ENCODE peak calls at places on chromosomes 2 and 18, in seven cellular contexts. H is A549, C is body of pancreas, S is uterus, X is Peyer's patch, W is H54, A is H1. T is an unnamed sample.

GRCh38 chr2:106205488-106205887 is 11.4 kb upstream of the UXS1 start:
- DNase-seq in C (no peak), X (no peak), W (no peak), S (no peak), H (no peak), A (no peak), T (no peak)

GRCh38 chr2:237727363-237727762 is 71.2 kb upstream of the RBM44 start:
- DNase-seq in A (no peak), X (no peak), H (no peak), W (peak; percentile 22), C (no peak), S (no peak), T (no peak)

GRCh38 chr2:238163494-238164198 is 4.9 kb downstream of the ERFE start:
- DNase-seq in S (no peak), W (no peak), X (peak; percentile 47), A (peak; percentile 64), C (no peak), H (no peak), T (no peak)

GRCh38 chr2:208643145-208643544 is 236.6 kb downstream of the PTH2R start:
- DNase-seq in A (no peak), W (no peak), C (no peak), H (no peak), S (no peak), X (no peak), T (no peak)

GRCh38 chr2:127085260-127085666 is 21.7 kb downstream of the BIN1 start:
- DNase-seq in C (no peak), X (no peak), S (no peak), A (no peak), H (no peak), W (no peak), T (no peak)

GRCh38 chr2:14354231-14354630 is 278.3 kb upstream of the LRATD1 start:
- DNase-seq in W (no peak), A (no peak), X (no peak), S (no peak), H (no peak), C (no peak), T (no peak)

GRCh38 chr2:170817247-170817998 is 736 bp downstream of the GAD1 start:
- DNase-seq in S (no peak), X (no peak), A (peak; percentile 76), W (no peak), C (no peak), H (no peak), T (no peak)

GRCh38 chr2:3605013-3605961 is 10.4 kb downstream of the COLEC11 start:
- DNase-seq in S (no peak), H (peak; percentile 95), C (peak; percentile 83), X (peak; percentile 38), W (no peak), A (peak; percentile 39), T (no peak)

GRCh38 chr2:203682688-203683130 is 23.7 kb upstream of the CD28 start:
- DNase-seq in W (no peak), H (no peak), X (no peak), A (no peak), S (no peak), C (no peak), T (no peak)

GRCh38 chr2:23505984-23506380 is 121.0 kb downstream of the KLHL29 start:
- DNase-seq in S (peak; percentile 50), W (no peak), C (no peak), X (no peak), A (no peak), H (no peak), T (no peak)

GRCh38 chr18:5058768-5059539 is 138.1 kb downstream of the AKAIN1 start:
- DNase-seq in W (no peak), H (no peak), C (no peak), X (no peak), S (no peak), A (no peak), T (no peak)

GRCh38 chr2:110773470-110773921 is 41.1 kb downstream of the ACOXL start:
- DNase-seq in S (peak; percentile 28), A (no peak), H (no peak), W (no peak), X (no peak), C (peak; percentile 80), T (no peak)

GRCh38 chr2:52831216-52831615 is 936.4 kb upstream of the CHAC2 start:
- DNase-seq in H (no peak), S (no peak), C (no peak), A (no peak), X (no peak), W (no peak), T (no peak)

GRCh38 chr18:3481696-3482210 is 31.8 kb downstream of the TGIF1 start:
- DNase-seq in C (peak; percentile 34), S (no peak), W (no peak), H (peak; percentile 28), A (peak; percentile 61), X (no peak), T (no peak)

GRCh38 chr18:58417752-58418151 is 211.1 kb downstream of the ALPK2 start:
- DNase-seq in X (no peak), W (peak; percentile 22), S (no peak), C (no peak), A (no peak), H (peak; percentile 21), T (no peak)

GRCh38 chr18:23826850-23827620 is 137.8 kb downstream of the LAMA3 start:
- DNase-seq in S (no peak), H (no peak), X (no peak), A (no peak), W (no peak), C (no peak), T (no peak)

GRCh38 chr2:71800106-71800809 is 346.9 kb downstream of the DYSF start:
- DNase-seq in X (no peak), A (no peak), S (no peak), C (no peak), H (no peak), W (no peak), T (no peak)

GRCh38 chr2:18742382-18742781 is 153.0 kb upstream of the NT5C1B start:
- DNase-seq in S (peak; percentile 65), A (no peak), W (no peak), X (no peak), H (no peak), C (no peak), T (no peak)

DNA sequence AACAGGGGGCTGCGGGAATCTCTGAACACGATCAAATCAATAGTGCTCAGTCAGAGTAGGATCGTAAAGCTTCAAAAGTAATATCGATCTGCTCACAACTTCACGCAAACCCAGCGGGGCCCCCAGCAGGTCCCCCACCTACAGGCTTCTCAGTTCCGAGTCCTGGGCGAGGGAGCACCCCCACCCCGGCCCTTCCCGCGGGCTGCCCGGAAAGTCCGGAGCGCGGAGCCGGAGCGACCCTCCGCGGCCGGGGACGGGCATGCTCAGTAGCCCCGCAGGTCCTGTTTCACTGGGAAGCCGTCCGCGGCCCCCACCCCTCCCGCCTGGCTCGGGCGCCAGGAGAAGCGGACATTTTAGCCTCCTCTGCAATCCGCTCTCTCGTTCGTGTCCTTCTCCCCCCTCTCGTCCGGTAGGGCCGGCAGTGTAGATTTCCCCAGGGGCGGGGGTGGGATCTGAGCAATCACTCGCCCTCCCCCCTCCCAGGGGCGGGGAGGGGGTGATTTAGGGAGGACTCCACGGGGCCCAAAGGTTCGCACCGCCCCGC is 3.3 kb upstream of the SPRED2 start:
- DNase-seq in H (peak; percentile 95), X (peak; percentile 84), A (peak; percentile 92), S (peak; percentile 93), C (peak; percentile 91), W (peak; percentile 90), T (peak; percentile 69)
- TF ChIP-seq POLR2A in H (peak; percentile 39), X (peak; percentile 37), A (no peak), S (peak; percentile 78), C (peak; percentile 64), W (no peak), T (no peak)

GRCh38 chr2:169573160-169573973 is at the start of gene FASTKD1:
- DNase-seq in S (peak; percentile 81), X (peak; percentile 94), C (peak; percentile 93), W (peak; percentile 89), H (peak; percentile 73), A (peak; percentile 88), T (peak; percentile 58)
- TF ChIP-seq POLR2A in S (no peak), X (peak; percentile 57), C (peak; percentile 45), W (peak; percentile 44), H (peak; percentile 61), A (peak; percentile 81), T (peak; percentile 59)

GRCh38 chr2:64655873-64656272 is 2.2 kb upstream of the SERTAD2 start:
- DNase-seq in H (no peak), W (no peak), C (no peak), X (no peak), A (no peak), S (no peak), T (no peak)

GRCh38 chr2:64654993-64655666 is 1.4 kb upstream of the SERTAD2 start:
- DNase-seq in C (peak; percentile 24), S (no peak), X (no peak), A (no peak), W (peak; percentile 60), H (peak; percentile 56), T (no peak)

GRCh38 chr2:64653174-64654062 is at the start of gene SERTAD2:
- DNase-seq in X (peak; percentile 95), H (peak; percentile 82), W (peak; percentile 74), C (peak; percentile 91), S (peak; percentile 89), A (peak; percentile 85), T (peak; percentile 81)

GRCh38 chr2:64652231-64653173 is 1.2 kb downstream of the SERTAD2 start:
- DNase-seq in A (no peak), S (peak; percentile 44), H (peak; percentile 51), C (peak; percentile 63), W (peak; percentile 57), X (peak; percentile 69), T (no peak)

GRCh38 chr2:64654063-64654811 is 524 bp upstream of the SERTAD2 start:
- DNase-seq in X (no peak), A (peak; percentile 83), W (peak; percentile 76), S (peak; percentile 74), H (peak; percentile 62), C (peak; percentile 79), T (no peak)
- TF ChIP-seq POLR2A in X (peak; percentile 37), A (peak; percentile 62), W (peak; percentile 54), S (peak; percentile 94), H (peak; percentile 74), C (peak; percentile 87), T (peak; percentile 85)

GRCh38 chr18:78936251-78937005 is 43.2 kb upstream of the SALL3 start:
- DNase-seq in A (no peak), S (no peak), H (no peak), X (no peak), C (no peak), W (no peak), T (no peak)

GRCh38 chr18:78937166-78937565 is 42.5 kb upstream of the SALL3 start:
- DNase-seq in W (no peak), X (no peak), C (no peak), S (no peak), H (no peak), A (no peak), T (no peak)

GRCh38 chr18:78935406-78935805 is 44.2 kb upstream of the SALL3 start:
- DNase-seq in H (no peak), X (no peak), A (no peak), S (no peak), C (no peak), W (no peak), T (no peak)

GRCh38 chr18:78939734-78940260 is 39.8 kb upstream of the SALL3 start:
- DNase-seq in W (no peak), S (no peak), C (no peak), H (no peak), A (no peak), X (no peak), T (no peak)

DNA sequence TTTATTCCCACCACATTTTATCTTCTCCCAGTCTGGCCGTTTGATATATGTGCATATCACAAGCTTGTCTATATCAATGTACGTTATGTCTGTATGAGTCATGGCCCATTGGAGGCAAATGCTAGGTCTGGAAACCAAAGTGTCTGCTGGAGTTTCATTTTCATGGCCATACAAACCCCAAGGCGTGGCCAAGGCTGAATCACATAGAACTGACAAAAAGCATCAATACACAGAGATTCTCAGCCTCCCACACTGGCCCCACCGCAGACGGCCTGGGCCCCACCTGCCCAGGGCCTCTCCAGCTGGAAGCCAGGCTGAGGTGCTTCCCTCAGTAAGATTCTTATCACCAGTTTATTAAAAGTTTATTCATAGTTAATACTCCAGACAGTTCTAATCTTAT is 40.5 kb upstream of the SALL3 start:
- DNase-seq in X (no peak), H (no peak), C (no peak), A (no peak), S (no peak), W (no peak), T (no peak)
- TF ChIP-seq POLR2A in X (no peak), H (no peak), C (no peak), A (no peak), S (no peak), W (no peak), T (no peak)

T was measured in GM12892.